ENCODE peak calls at places on chromosomes 3 and 15, in nine cellular contexts. A is psoas muscle, J is astrocyte of the spinal cord, T is nephron progenitor cell, E is A549, S is adrenal gland, C is PC-9, W is testis, M is HFF-Myc. H is an unnamed sample.

GRCh38 chr15:68423359-68424028 is 8.5 kb downstream of the ITGA11 start:
- DNase-seq in A (no peak), J (no peak), T (no peak), E (no peak), S (no peak), C (no peak), W (no peak), M (no peak), H (no peak)

GRCh38 chr3:186189492-186189891 is 80.6 kb upstream of the ETV5 start:
- DNase-seq in A (no peak), J (no peak), T (no peak), E (no peak), S (no peak), C (no peak), W (no peak), M (no peak), H (no peak)

GRCh38 chr3:71532639-71533395 is 50.7 kb downstream of the FOXP1 start:
- DNase-seq in A (no peak), J (peak), T (no peak), E (peak), S (no peak), C (peak), W (no peak), M (no peak), H (peak)

GRCh38 chr3:144259267-144259666 is 287.6 kb downstream of the DIPK2A start:
- DNase-seq in A (no peak), J (peak), T (no peak), E (no peak), S (no peak), C (no peak), W (no peak), M (no peak), H (no peak)

GRCh38 chr15:65211157-65211982 is at the start of gene CILP:
- DNase-seq in A (peak), J (peak), T (peak), E (no peak), S (no peak), C (peak), W (peak), M (peak), H (peak)

GRCh38 chr3:85912981-85913380 is 954.2 kb downstream of the CADM2 start:
- DNase-seq in A (no peak), J (peak), T (no peak), E (peak), S (no peak), C (no peak), W (no peak), M (no peak), H (peak)

GRCh38 chr3:61066800-61067199 is 184.5 kb downstream of the FHIT start:
- DNase-seq in A (no peak), J (no peak), T (no peak), E (no peak), S (no peak), C (no peak), W (no peak), M (no peak), H (no peak)

GRCh38 chr3:151581046-151581445 is 120.2 kb upstream of the IGSF10 start:
- DNase-seq in A (no peak), J (peak), T (no peak), E (no peak), S (no peak), C (no peak), W (no peak), M (no peak), H (no peak)

GRCh38 chr15:41043276-41043675 is 72.8 kb downstream of the INO80 start:
- DNase-seq in A (no peak), J (peak), T (no peak), E (no peak), S (no peak), C (no peak), W (no peak), M (no peak), H (peak)

GRCh38 chr15:84001037-84001436 is 234.5 kb upstream of the GOLGA6L4 start:
- DNase-seq in A (no peak), J (no peak), T (no peak), E (no peak), S (no peak), C (no peak), W (no peak), M (no peak), H (peak)

GRCh38 chr15:31235298-31236183 is 91.1 kb upstream of the KLF13 start:
- DNase-seq in A (no peak), J (no peak), T (no peak), E (peak), S (peak), C (no peak), W (peak), M (no peak), H (peak)

GRCh38 chr15:100623301-100623700 is 20.9 kb downstream of the ASB7 start:
- DNase-seq in A (no peak), J (no peak), T (no peak), E (no peak), S (no peak), C (no peak), W (no peak), M (no peak), H (peak)

GRCh38 chr3:125433611-125434041 is 58.5 kb upstream of the ZNF148 start:
- DNase-seq in A (no peak), J (no peak), T (no peak), E (no peak), S (no peak), C (peak), W (no peak), M (no peak), H (peak)

GRCh38 chr3:147799601-147800000 is 390.4 kb downstream of the ZIC1 start:
- DNase-seq in A (no peak), J (peak), T (no peak), E (no peak), S (no peak), C (no peak), W (no peak), M (no peak), H (no peak)

DNA sequence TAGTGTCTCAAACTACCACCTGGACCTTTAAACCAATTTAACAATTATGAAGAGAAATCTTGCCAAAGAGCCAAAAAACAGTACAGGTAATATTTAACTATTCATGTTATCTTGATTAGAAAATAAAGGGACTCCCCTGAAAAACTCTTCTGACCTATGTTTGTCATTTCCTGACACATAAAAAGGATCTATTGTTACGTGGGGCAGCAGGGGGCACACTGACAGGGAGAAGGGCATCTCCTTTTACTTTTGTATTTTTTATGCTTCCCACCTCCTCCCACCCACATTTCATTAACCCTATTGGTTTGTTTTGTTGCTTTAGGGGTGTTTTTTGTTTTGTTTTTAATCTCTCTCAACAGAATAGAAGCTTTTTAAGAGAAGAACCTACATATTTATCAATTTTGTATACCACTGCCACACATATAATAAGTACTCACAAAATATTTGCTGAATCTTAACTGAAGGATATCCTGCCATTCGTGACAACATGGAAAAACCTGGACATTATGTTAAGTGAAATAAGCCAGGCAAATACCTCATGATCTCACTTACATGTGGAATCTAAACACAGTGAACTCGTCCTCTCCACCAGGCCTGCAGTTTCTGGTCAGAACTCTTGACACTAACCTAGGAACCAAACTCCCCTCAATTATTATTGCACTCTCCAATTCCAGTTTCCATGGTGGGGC is 17.7 kb downstream of the STAG1 start:
- DNase-seq in A (no peak), J (no peak), T (no peak), E (no peak), S (no peak), C (no peak), W (no peak), M (no peak), H (no peak)
- TF ChIP-seq CTCF in A (no peak), J (no peak), T (no peak), E (no peak), S (no peak), C (no peak), W (no peak), M (no peak), H (no peak)

DNA sequence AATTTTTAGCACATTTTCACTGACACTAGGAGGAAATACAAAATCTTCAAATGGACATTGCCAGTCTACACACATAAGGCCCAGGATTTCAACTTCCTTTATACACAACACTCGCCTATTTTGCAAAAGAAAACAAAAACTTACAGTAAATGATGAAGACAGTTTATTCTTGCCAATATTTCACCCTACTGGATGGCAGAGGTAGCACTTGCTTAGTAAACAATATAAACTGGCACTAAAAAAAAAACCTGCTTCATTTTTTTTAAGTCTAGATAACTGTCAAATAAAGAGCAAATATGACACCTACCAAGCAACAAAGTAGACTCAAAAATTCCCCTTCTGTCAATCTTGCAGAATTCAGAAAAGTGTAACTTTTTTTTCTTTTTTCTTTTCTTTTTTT is 204.0 kb downstream of the VPS13C start:
- DNase-seq in A (no peak), J (no peak), T (no peak), E (no peak), S (no peak), C (no peak), W (no peak), M (no peak), H (no peak)
- TF ChIP-seq CTCF in A (no peak), J (no peak), T (no peak), E (no peak), S (no peak), C (no peak), W (no peak), M (no peak), H (no peak)

GRCh38 chr3:67940200-67940952 is 286.0 kb upstream of the SUCLG2 start:
- DNase-seq in A (no peak), J (no peak), T (no peak), E (peak), S (peak), C (no peak), W (peak), M (no peak), H (peak)
- TF ChIP-seq CTCF in A (no peak), J (no peak), T (no peak), E (no peak), S (peak), C (peak), W (no peak), M (no peak), H (no peak)

GRCh38 chr3:33789183-33789954 is 9.1 kb upstream of the PDCD6IP start:
- DNase-seq in A (no peak), J (no peak), T (no peak), E (no peak), S (no peak), C (no peak), W (no peak), M (no peak), H (no peak)

GRCh38 chr3:33790091-33790490 is 8.3 kb upstream of the PDCD6IP start:
- DNase-seq in A (no peak), J (no peak), T (no peak), E (peak), S (peak), C (no peak), W (no peak), M (no peak), H (no peak)

GRCh38 chr3:33787328-33788009 is 11.0 kb upstream of the PDCD6IP start:
- DNase-seq in A (peak), J (peak), T (peak), E (peak), S (peak), C (peak), W (peak), M (no peak), H (peak)

GRCh38 chr3:33791477-33792166 is 6.8 kb upstream of the PDCD6IP start:
- DNase-seq in A (no peak), J (no peak), T (no peak), E (peak), S (no peak), C (peak), W (no peak), M (no peak), H (peak)

GRCh38 chr3:33786565-33787327 is 11.7 kb upstream of the PDCD6IP start:
- DNase-seq in A (no peak), J (no peak), T (no peak), E (no peak), S (no peak), C (no peak), W (no peak), M (no peak), H (no peak)
- TF ChIP-seq CTCF in A (no peak), J (no peak), T (no peak), E (no peak), S (no peak), C (no peak), W (no peak), M (no peak), H (no peak)

H was measured in MCF 10A.